ENCODE peak calls at places on chromosomes 6 and 20, in eight cellular contexts. S is frontal cortex; H is RWPE1; X is midbrain; O is naive thymus-derived CD8-positive, alpha-beta T cell; A is CD4-positive, CD25-positive, alpha-beta regulatory T cell; Z is stimulated activated CD8-positive, alpha-beta memory T cell treated with anti-CD3 and anti-CD28 coated beads, Interleukin-4, amount 100 ng/mL, for 1 hour; G is GM12892. C is an unnamed sample.

GRCh38 chr6:126102358-126102757 is 116.0 kb downstream of the TRMT11 start:
- DNase-seq in S (no peak), H (no peak), X (no peak), O (no peak), A (no peak), Z (no peak), G (no peak), C (no peak)

GRCh38 chr20:3710703-3711417 is 1.5 kb downstream of the SIGLEC1 start:
- DNase-seq in S (peak; percentile 89), H (peak; percentile 80), X (peak; percentile 73), O (peak; percentile 74), A (peak; percentile 56), Z (peak; percentile 59), G (peak; percentile 88), C (peak; percentile 34)

GRCh38 chr6:128600397-128600951 is 80.1 kb upstream of the PTPRK start:
- DNase-seq in S (no peak), H (peak; percentile 78), X (no peak), O (no peak), A (no peak), Z (no peak), G (no peak), C (no peak)

GRCh38 chr20:21026951-21027350 is 79.2 kb downstream of the LINC00237 start:
- DNase-seq in S (no peak), H (no peak), X (no peak), O (no peak), A (no peak), Z (no peak), G (no peak), C (no peak)

GRCh38 chr20:52047811-52048302 is 143.7 kb downstream of the ZFP64 start:
- DNase-seq in S (no peak), H (no peak), X (no peak), O (no peak), A (no peak), Z (no peak), G (no peak), C (no peak)

GRCh38 chr6:14635195-14635594 is 517.6 kb downstream of the CD83 start:
- DNase-seq in S (no peak), H (no peak), X (no peak), O (no peak), A (no peak), Z (no peak), G (no peak), C (peak; percentile 16)

GRCh38 chr20:31869942-31870702 is at the start of the genes DUSP15 and TTLL9:
- DNase-seq in S (peak; percentile 84), H (no peak), X (peak; percentile 84), O (no peak), A (no peak), Z (no peak), G (no peak), C (no peak)

GRCh38 chr6:35607517-35608233 is 81.0 kb downstream of the FKBP5 start:
- DNase-seq in S (no peak), H (no peak), X (no peak), O (no peak), A (no peak), Z (no peak), G (no peak), C (no peak)

GRCh38 chr6:79544939-79545450 is 7.8 kb upstream of the LCA5 start:
- DNase-seq in S (peak; percentile 63), H (peak; percentile 98), X (peak; percentile 88), O (no peak), A (no peak), Z (no peak), G (peak; percentile 34), C (no peak)

C was measured in activated CD8-positive, alpha-beta memory T cell treated with anti-CD3 and anti-CD28 coated beads for 1 hour.